ENCODE peak calls at places on chromosomes 11 and 22, in eight cellular contexts. Y is fibroblast of villous mesenchyme; S is NCI-H1092; G is GM12865; B is NCI-H460; K is neural progenitor cell; O is activated CD4-positive, CD25-positive, alpha-beta regulatory T cell treated with anti-CD3 and anti-CD28 coated beads, Interleukin-2, amount 50 U/mL, for 16 hours; F is hepatocyte. D is an unnamed sample.

GRCh38 chr22:19506212-19506611 is 18.0 kb downstream of the CLDN5 start:
- DNase-seq in Y (no peak), S (no peak), G (no peak), B (no peak), K (no peak), O (no peak), F (no peak), D (no peak)

GRCh38 chr11:102518296-102519094 is 12.1 kb downstream of the MMP7 start:
- DNase-seq in Y (no peak), S (no peak), G (peak), B (no peak), K (peak), O (no peak), F (no peak), D (no peak)

GRCh38 chr22:21943571-21944448 is 8.8 kb downstream of the PPM1F start:
- DNase-seq in Y (no peak), S (no peak), G (no peak), B (no peak), K (no peak), O (no peak), F (no peak), D (no peak)

GRCh38 chr11:69240332-69241074 is 53.5 kb upstream of the MYEOV start:
- DNase-seq in Y (peak), S (no peak), G (peak), B (peak), K (peak), O (no peak), F (peak), D (no peak)

GRCh38 chr11:83680351-83680750 is 394.2 kb upstream of the CCDC90B start:
- DNase-seq in Y (no peak), S (no peak), G (no peak), B (no peak), K (peak), O (no peak), F (no peak), D (no peak)

GRCh38 chr22:17588606-17589005 is 25.3 kb downstream of the SLC25A18 start:
- DNase-seq in Y (no peak), S (no peak), G (no peak), B (no peak), K (no peak), O (no peak), F (no peak), D (no peak)

GRCh38 chr11:115324569-115325432 is 179.4 kb downstream of the CADM1 start:
- DNase-seq in Y (peak), S (peak), G (peak), B (peak), K (peak), O (no peak), F (peak), D (peak)

GRCh38 chr11:69101100-69101791 is 52.5 kb downstream of the TPCN2 start:
- DNase-seq in Y (peak), S (peak), G (peak), B (peak), K (peak), O (peak), F (peak), D (peak)

GRCh38 chr11:57315491-57315890 is 9.3 kb downstream of the TNKS1BP1 start:
- DNase-seq in Y (peak), S (no peak), G (no peak), B (no peak), K (no peak), O (no peak), F (no peak), D (peak)

GRCh38 chr11:15745266-15745665 is 611.1 kb downstream of the SOX6 start:
- DNase-seq in Y (peak), S (no peak), G (no peak), B (no peak), K (no peak), O (no peak), F (no peak), D (peak)

GRCh38 chr11:57311109-57311936 is 13.4 kb downstream of the TNKS1BP1 start:
- DNase-seq in Y (peak), S (no peak), G (peak), B (peak), K (peak), O (peak), F (peak), D (peak)

GRCh38 chr11:61688368-61689163 is 8.4 kb downstream of the DAGLA start:
- DNase-seq in Y (peak), S (no peak), G (no peak), B (no peak), K (no peak), O (no peak), F (no peak), D (no peak)

GRCh38 chr11:32138902-32139301 is 48.0 kb downstream of the RCN1 start:
- DNase-seq in Y (no peak), S (no peak), G (no peak), B (no peak), K (no peak), O (no peak), F (no peak), D (no peak)

GRCh38 chr22:41568811-41569210 is 8.0 kb downstream of the CSDC2 start:
- DNase-seq in Y (no peak), S (no peak), G (no peak), B (no peak), K (no peak), O (no peak), F (no peak), D (no peak)

GRCh38 chr11:128926000-128926399 is 16.7 kb downstream of the TP53AIP1 start:
- DNase-seq in Y (no peak), S (no peak), G (no peak), B (no peak), K (no peak), O (no peak), F (no peak), D (no peak)